ENCODE peak calls at places on chromosome 3, in four cellular contexts. P is AG09309, N is nephron progenitor cell, S is NB4. O is an unnamed sample.

GRCh38 chr3:133562376-133562775 is 11.1 kb upstream of the CDV3 start:
- DNase-seq in P (no peak), N (no peak), S (no peak), O (no peak)

GRCh38 chr3:10917176-10917575 is 75.4 kb upstream of the SLC6A1 start:
- DNase-seq in N (no peak), S (no peak), P (no peak), O (no peak)

GRCh38 chr3:8450618-8451017 is 51.0 kb upstream of the LMCD1 start:
- DNase-seq in N (no peak), P (no peak), S (no peak), O (no peak)

GRCh38 chr3:113623324-113623723 is 73.1 kb downstream of the USF3 start:
- DNase-seq in N (peak; percentile 20), P (no peak), S (no peak), O (no peak)

GRCh38 chr3:171811913-171812321 is 1.6 kb upstream of the PLD1 start:
- DNase-seq in N (no peak), P (peak; percentile 55), S (peak; percentile 43), O (no peak)

GRCh38 chr3:109532257-109533216 is 195.2 kb upstream of the DPPA4 start:
- DNase-seq in S (peak; percentile 60), N (peak; percentile 49), P (peak; percentile 11), O (peak; percentile 20)

GRCh38 chr3:172709776-172710708 is 825 bp downstream of the NCEH1 start:
- DNase-seq in S (peak; percentile 38), N (peak; percentile 45), P (no peak), O (peak; percentile 15)

GRCh38 chr3:142981108-142981507 is 17.6 kb upstream of the PAQR9 start:
- DNase-seq in P (no peak), S (peak; percentile 68), N (no peak), O (no peak)

GRCh38 chr3:107845355-107846281 is 245.2 kb downstream of the CD47 start:
- DNase-seq in P (peak; percentile 8), N (no peak), S (no peak), O (no peak)

GRCh38 chr3:126081618-126082333 is 2.1 kb downstream of the SLC41A3 start:
- DNase-seq in N (no peak), P (no peak), S (peak; percentile 28), O (no peak)

GRCh38 chr3:66703501-66703900 is 202.7 kb upstream of the LRIG1 start:
- DNase-seq in S (peak; percentile 47), N (no peak), P (no peak), O (no peak)

GRCh38 chr3:32401541-32402052 is 9.9 kb downstream of the CMTM7 start:
- DNase-seq in N (peak; percentile 79), P (no peak), S (peak; percentile 87), O (peak; percentile 55)

GRCh38 chr3:37210230-37210629 is 35.8 kb upstream of the LRRFIP2 start:
- DNase-seq in P (peak; percentile 60), S (no peak), N (no peak), O (no peak)

GRCh38 chr3:102434715-102435114 is at the start of gene ZPLD1:
- DNase-seq in N (no peak), S (no peak), P (no peak), O (no peak)

GRCh38 chr3:172836390-172836997 is 86.0 kb downstream of the ECT2 start:
- DNase-seq in N (peak; percentile 41), P (peak; percentile 13), S (peak; percentile 57), O (peak; percentile 41)

GRCh38 chr3:107414325-107414964 is 37.2 kb downstream of the CCDC54 start:
- DNase-seq in N (no peak), P (no peak), S (no peak), O (peak; percentile 17)

GRCh38 chr3:30448436-30448835 is 158.0 kb upstream of the TGFBR2 start:
- DNase-seq in N (no peak), S (no peak), P (no peak), O (no peak)

GRCh38 chr3:161038725-161039124 is 66.4 kb downstream of the B3GALNT1 start:
- DNase-seq in P (no peak), N (no peak), S (no peak), O (no peak)

GRCh38 chr3:52249683-52250082 is 4.1 kb downstream of the PPM1M start:
- DNase-seq in P (no peak), N (no peak), S (no peak), O (no peak)

GRCh38 chr3:38017445-38018295 is 11.8 kb downstream of the PLCD1 start:
- DNase-seq in P (no peak), S (no peak), N (no peak), O (no peak)

GRCh38 chr3:125240496-125240895 is 27.9 kb upstream of the SLC12A8 start:
- DNase-seq in N (no peak), S (peak; percentile 44), P (no peak), O (no peak)

GRCh38 chr3:48301814-48302194 is 31.7 kb downstream of the SPINK8 start:
- DNase-seq in S (peak; percentile 34), P (no peak), N (no peak), O (peak; percentile 61)

GRCh38 chr3:61381745-61382392 is 130.6 kb upstream of the FHIT start:
- DNase-seq in S (peak; percentile 51), P (no peak), N (no peak), O (peak; percentile 59)

GRCh38 chr3:121545049-121545563 is 682 bp downstream of the POLQ start:
- DNase-seq in N (no peak), P (no peak), S (no peak), O (no peak)

GRCh38 chr3:52774901-52775864 is 2.2 kb upstream of the ITIH1 start:
- DNase-seq in N (no peak), P (no peak), S (no peak), O (no peak)

GRCh38 chr3:119194237-119195150 is 21.1 kb downstream of the UPK1B start:
- DNase-seq in P (no peak), S (no peak), N (no peak), O (no peak)

GRCh38 chr3:126391631-126392030 is 3.1 kb upstream of the CFAP100 start:
- DNase-seq in N (no peak), S (no peak), P (no peak), O (no peak)

GRCh38 chr3:124297062-124297980 is 305.4 kb upstream of the ROPN1 start:
- DNase-seq in P (no peak), N (no peak), S (no peak), O (no peak)

GRCh38 chr3:125236331-125236903 is 23.9 kb upstream of the SLC12A8 start:
- DNase-seq in S (no peak), P (no peak), N (no peak), O (no peak)

GRCh38 chr3:12443781-12444522 is 40.3 kb upstream of the TSEN2 start:
- DNase-seq in S (no peak), N (no peak), P (no peak), O (no peak)

GRCh38 chr3:81931852-81932251 is 170.4 kb upstream of the GBE1 start:
- DNase-seq in S (no peak), N (no peak), P (no peak), O (peak; percentile 5)

GRCh38 chr3:139329364-139329850 is 14.4 kb upstream of the MRPS22 start:
- DNase-seq in P (no peak), N (peak; percentile 99), S (peak; percentile 87), O (peak; percentile 87)

GRCh38 chr3:119428538-119428937 is 34.9 kb downstream of the TMEM39A start:
- DNase-seq in P (no peak), S (peak; percentile 7), N (no peak), O (peak; percentile 11)

GRCh38 chr3:142148871-142149860 is at the start of gene TFDP2:
- DNase-seq in N (peak; percentile 97), S (peak; percentile 92), P (peak; percentile 49), O (peak; percentile 90)

GRCh38 chr3:43180027-43180426 is 74.1 kb upstream of the POMGNT2 start:
- DNase-seq in S (peak; percentile 81), N (no peak), P (peak; percentile 51), O (peak; percentile 65)

GRCh38 chr3:150911780-150912179 is 6.5 kb upstream of the MINDY4B start:
- DNase-seq in S (no peak), P (no peak), N (no peak), O (no peak)

DNA sequence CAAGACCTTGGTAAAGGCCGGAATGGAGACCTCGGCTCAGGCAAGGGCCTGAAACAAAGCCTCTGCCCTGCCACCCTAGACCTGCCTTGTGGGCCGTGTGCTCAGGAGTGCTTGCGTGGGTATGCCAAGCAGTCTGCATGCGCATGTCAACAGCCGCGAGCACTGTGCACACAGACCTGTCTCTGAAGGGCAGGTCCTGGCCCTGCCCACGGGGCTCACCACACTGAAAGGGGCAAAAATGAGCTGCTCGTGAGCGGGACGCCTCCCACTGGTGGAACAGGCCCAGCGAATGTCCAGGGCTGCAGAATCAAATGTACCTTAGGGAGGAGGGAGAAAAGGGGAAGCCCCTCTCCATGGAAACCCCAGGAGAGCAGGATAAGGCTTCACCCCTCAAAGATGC is 44.3 kb upstream of the FGD5 start:
- DNase-seq in S (no peak), P (no peak), N (no peak), O (no peak)
- TF ChIP-seq CTCF in S (no peak), P (no peak), N (no peak), O (no peak)

GRCh38 chr3:127572735-127573134 is 17.8 kb downstream of the TPRA1 start:
- DNase-seq in P (no peak), S (no peak), N (no peak), O (no peak)
- TF ChIP-seq CTCF in P (no peak), S (no peak), N (no peak), O (no peak)

GRCh38 chr3:188205992-188206416 is 52.0 kb downstream of the LPP start:
- DNase-seq in N (no peak), P (no peak), S (peak; percentile 16), O (peak; percentile 7)
- TF ChIP-seq CTCF in N (no peak), P (peak; percentile 5), S (peak; percentile 24), O (peak; percentile 25)

DNA sequence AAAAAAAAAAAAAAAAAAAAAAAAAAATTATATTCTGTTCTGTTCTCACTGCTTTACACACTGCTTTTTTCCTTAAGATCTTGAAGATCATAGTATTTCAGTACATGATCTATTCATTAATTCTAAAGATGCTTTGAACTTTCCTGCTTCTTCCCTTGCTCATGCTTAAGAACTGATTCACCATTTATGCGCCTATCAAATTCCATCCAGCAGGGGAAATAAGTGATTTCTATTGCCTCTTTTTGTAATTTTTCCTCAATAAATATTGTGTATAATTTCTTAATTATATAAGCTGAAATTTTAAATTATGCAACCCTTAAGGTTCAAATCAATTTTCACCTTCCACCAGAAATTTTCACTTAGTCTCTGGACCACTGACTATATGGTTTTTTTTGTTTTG is 10.6 kb downstream of the DENND6A start:
- DNase-seq in P (no peak), N (no peak), S (no peak), O (no peak)
- TF ChIP-seq CTCF in P (no peak), N (no peak), S (no peak), O (no peak)

DNA sequence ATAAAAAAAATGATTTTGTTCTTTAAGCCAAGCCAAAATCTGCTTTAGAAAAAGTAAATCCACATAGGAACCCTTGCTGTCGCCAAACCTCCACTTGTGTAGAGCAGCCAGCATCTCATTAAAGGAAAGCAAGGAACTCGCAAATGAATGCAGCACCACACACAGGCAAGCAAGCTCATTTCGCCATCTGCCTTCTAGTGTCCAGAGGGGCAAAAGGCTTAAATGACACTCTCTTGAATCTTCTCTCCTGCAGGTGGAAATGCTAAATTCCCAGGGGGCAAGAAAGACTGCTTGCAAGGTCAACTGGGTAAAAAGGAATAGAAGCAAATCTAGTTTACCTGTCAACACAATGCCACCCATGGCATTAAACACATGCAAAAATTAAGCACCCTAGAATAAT is 2.4 kb downstream of the MB21D2 start:
- DNase-seq in N (no peak), S (peak; percentile 25), P (peak; percentile 38), O (peak; percentile 85)
- TF ChIP-seq CTCF in N (no peak), S (no peak), P (peak; percentile 41), O (peak; percentile 45)

GRCh38 chr3:147415819-147416218 is 6.7 kb downstream of the ZIC1 start:
- DNase-seq in N (no peak), P (no peak), S (no peak), O (no peak)
- TF ChIP-seq CTCF in N (no peak), P (peak; percentile 20), S (no peak), O (no peak)

GRCh38 chr3:9782777-9783176 is 9.5 kb downstream of the TADA3 start:
- DNase-seq in S (peak; percentile 72), N (no peak), P (no peak), O (no peak)
- TF ChIP-seq CTCF in S (peak; percentile 38), N (no peak), P (no peak), O (peak; percentile 14)

O was measured in GM12865.